ENCODE peak calls at places on chromosomes 11 and 22, in four cellular contexts. One of them, this sample, is unnamed.

GRCh38 chr11:46290598-46291309 is 13.3 kb downstream of the CREB3L1 start:
- DNase-seq in fibroblast of lung: peak; percentile 98
- DNase-seq in upper lobe of left lung: peak; percentile 83
- DNase-seq in CD4-positive, CD25-positive, alpha-beta regulatory T cell: no peak
- DNase-seq in this sample: peak; percentile 98

GRCh38 chr22:37401861-37402506 is 25.3 kb downstream of the ELFN2 start:
- DNase-seq in fibroblast of lung: no peak
- DNase-seq in upper lobe of left lung: no peak
- DNase-seq in CD4-positive, CD25-positive, alpha-beta regulatory T cell: no peak
- DNase-seq in this sample: no peak

GRCh38 chr11:119091966-119092879 is 7.5 kb downstream of the HMBS start:
- DNase-seq in fibroblast of lung: no peak
- DNase-seq in upper lobe of left lung: peak; percentile 62
- DNase-seq in CD4-positive, CD25-positive, alpha-beta regulatory T cell: no peak
- DNase-seq in this sample: no peak

GRCh38 chr11:888290-889212 is 22.1 kb downstream of the CHID1 start:
- DNase-seq in fibroblast of lung: no peak
- DNase-seq in upper lobe of left lung: no peak
- DNase-seq in CD4-positive, CD25-positive, alpha-beta regulatory T cell: no peak
- DNase-seq in this sample: no peak

GRCh38 chr11:118109231-118109630 is 22.5 kb upstream of the SMIM35 start:
- DNase-seq in fibroblast of lung: no peak
- DNase-seq in upper lobe of left lung: no peak
- DNase-seq in CD4-positive, CD25-positive, alpha-beta regulatory T cell: no peak
- DNase-seq in this sample: peak; percentile 16

GRCh38 chr11:102599642-102600261 is 25.4 kb downstream of the MMP20 start:
- DNase-seq in fibroblast of lung: peak; percentile 90
- DNase-seq in upper lobe of left lung: no peak
- DNase-seq in CD4-positive, CD25-positive, alpha-beta regulatory T cell: no peak
- DNase-seq in this sample: peak; percentile 88

GRCh38 chr22:20559174-20559760 is 51.9 kb downstream of the MED15 start:
- DNase-seq in fibroblast of lung: no peak
- DNase-seq in upper lobe of left lung: no peak
- DNase-seq in CD4-positive, CD25-positive, alpha-beta regulatory T cell: no peak
- DNase-seq in this sample: no peak

GRCh38 chr22:26756675-26757293 is 99.4 kb downstream of the MIAT start:
- DNase-seq in fibroblast of lung: peak; percentile 16
- DNase-seq in upper lobe of left lung: peak; percentile 38
- DNase-seq in CD4-positive, CD25-positive, alpha-beta regulatory T cell: no peak
- DNase-seq in this sample: peak; percentile 65

GRCh38 chr22:27835446-27835845 is 33.9 kb upstream of the MN1 start:
- DNase-seq in fibroblast of lung: no peak
- DNase-seq in upper lobe of left lung: no peak
- DNase-seq in CD4-positive, CD25-positive, alpha-beta regulatory T cell: no peak
- DNase-seq in this sample: no peak

GRCh38 chr11:34358258-34358665 is 452 bp upstream of the ABTB2 start:
- DNase-seq in fibroblast of lung: peak; percentile 61
- DNase-seq in upper lobe of left lung: peak; percentile 56
- DNase-seq in CD4-positive, CD25-positive, alpha-beta regulatory T cell: no peak
- DNase-seq in this sample: no peak

GRCh38 chr11:134904103-134904502 is 492.1 kb upstream of the B3GAT1 start:
- DNase-seq in fibroblast of lung: no peak
- DNase-seq in upper lobe of left lung: no peak
- DNase-seq in CD4-positive, CD25-positive, alpha-beta regulatory T cell: no peak
- DNase-seq in this sample: no peak

GRCh38 chr11:23021287-23021863 is 161.1 kb upstream of the CCDC179 start:
- DNase-seq in fibroblast of lung: peak; percentile 50
- DNase-seq in upper lobe of left lung: no peak
- DNase-seq in CD4-positive, CD25-positive, alpha-beta regulatory T cell: no peak
- DNase-seq in this sample: peak; percentile 6

DNA sequence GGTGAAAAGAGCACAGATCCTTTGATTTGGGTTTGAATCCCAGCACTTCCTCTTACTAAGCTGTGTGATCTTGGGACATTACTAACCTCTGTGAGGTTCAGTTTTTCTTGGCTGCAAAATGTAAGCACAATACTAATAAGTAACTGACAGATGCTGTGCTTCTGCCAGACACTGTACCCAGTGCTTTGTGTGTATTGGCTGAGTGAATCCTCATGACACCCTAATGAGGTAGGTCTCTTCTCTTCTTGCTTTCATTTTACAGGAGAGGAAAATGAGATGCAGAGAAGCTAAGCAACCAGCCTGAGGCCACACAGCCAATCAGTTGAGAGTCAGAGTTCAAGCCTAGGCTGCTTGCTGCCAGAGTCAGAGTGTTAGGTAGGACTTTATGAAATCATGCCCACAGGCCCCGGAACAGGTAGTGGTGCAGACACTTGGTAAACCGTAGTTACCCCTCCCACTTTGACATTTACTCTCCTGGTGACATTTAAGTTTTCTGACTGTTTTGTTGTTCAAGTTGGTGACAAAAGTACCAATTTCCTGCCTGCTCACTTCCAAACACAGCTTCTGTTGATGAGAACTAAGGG is 21.2 kb downstream of the PTPRJ start:
- DNase-seq in fibroblast of lung: peak; percentile 87
- DNase-seq in upper lobe of left lung: no peak
- DNase-seq in CD4-positive, CD25-positive, alpha-beta regulatory T cell: peak; percentile 75
- DNase-seq in this sample: peak; percentile 67
- H3K4me3 ChIP-seq in fibroblast of lung: no peak overlapping the region
- H3K4me3 ChIP-seq in upper lobe of left lung: no peak overlapping the region
- H3K4me3 ChIP-seq in CD4-positive, CD25-positive, alpha-beta regulatory T cell: peak overlapping the region; percentile 55
- H3K4me3 ChIP-seq in this sample: no peak overlapping the region

DNA sequence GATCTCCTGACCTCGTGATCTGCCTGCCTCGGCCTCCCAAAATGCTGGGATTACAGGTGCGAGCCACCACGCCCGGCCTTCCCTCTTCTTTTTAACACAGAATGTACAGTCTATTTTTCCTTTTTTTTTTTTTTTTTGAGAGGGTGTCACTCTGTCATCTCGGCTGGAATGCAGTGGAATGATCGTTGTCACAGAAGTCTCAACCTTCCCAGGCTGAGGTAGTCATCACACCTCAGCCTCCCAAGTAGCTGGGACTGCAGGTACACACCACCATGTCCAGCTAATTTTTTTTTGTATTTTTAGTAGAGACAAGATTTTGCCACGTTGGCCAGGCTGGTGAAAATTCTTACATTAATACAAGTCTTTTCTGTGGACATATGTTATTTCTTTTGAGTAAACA is 13.1 kb downstream of the PPP6R2 start:
- DNase-seq in fibroblast of lung: no peak
- DNase-seq in upper lobe of left lung: no peak
- DNase-seq in CD4-positive, CD25-positive, alpha-beta regulatory T cell: no peak
- DNase-seq in this sample: no peak
- H3K4me3 ChIP-seq in fibroblast of lung: no peak overlapping the region
- H3K4me3 ChIP-seq in upper lobe of left lung: no peak overlapping the region
- H3K4me3 ChIP-seq in CD4-positive, CD25-positive, alpha-beta regulatory T cell: no peak overlapping the region
- H3K4me3 ChIP-seq in this sample: no peak overlapping the region

GRCh38 chr11:83044958-83045712 is 26.6 kb downstream of the RAB30 start:
- DNase-seq in fibroblast of lung: peak; percentile 68
- DNase-seq in upper lobe of left lung: no peak
- DNase-seq in CD4-positive, CD25-positive, alpha-beta regulatory T cell: no peak
- DNase-seq in this sample: peak; percentile 44
- H3K4me3 ChIP-seq in fibroblast of lung: no peak overlapping the region
- H3K4me3 ChIP-seq in upper lobe of left lung: no peak overlapping the region
- H3K4me3 ChIP-seq in CD4-positive, CD25-positive, alpha-beta regulatory T cell: no peak overlapping the region
- H3K4me3 ChIP-seq in this sample: no peak overlapping the region

GRCh38 chr22:45009881-45010531 is at the start of gene PHF21B:
- DNase-seq in fibroblast of lung: peak; percentile 40
- DNase-seq in upper lobe of left lung: no peak
- DNase-seq in CD4-positive, CD25-positive, alpha-beta regulatory T cell: no peak
- DNase-seq in this sample: peak; percentile 8
- H3K4me3 ChIP-seq in fibroblast of lung: peak within 1 kb of the TSS; percentile 61
- H3K4me3 ChIP-seq in upper lobe of left lung: no peak within 1 kb of the TSS
- H3K4me3 ChIP-seq in CD4-positive, CD25-positive, alpha-beta regulatory T cell: no peak within 1 kb of the TSS
- H3K4me3 ChIP-seq in this sample: peak within 1 kb of the TSS; percentile 57

GRCh38 chr11:122365545-122366380 is 249.7 kb upstream of the BLID start:
- DNase-seq in fibroblast of lung: no peak
- DNase-seq in upper lobe of left lung: no peak
- DNase-seq in CD4-positive, CD25-positive, alpha-beta regulatory T cell: no peak
- DNase-seq in this sample: no peak
- H3K4me3 ChIP-seq in fibroblast of lung: peak overlapping the region; percentile 51
- H3K4me3 ChIP-seq in upper lobe of left lung: no peak overlapping the region
- H3K4me3 ChIP-seq in CD4-positive, CD25-positive, alpha-beta regulatory T cell: no peak overlapping the region
- H3K4me3 ChIP-seq in this sample: peak overlapping the region; percentile 63